ENCODE peak calls at places on chromosomes 6 and 20, in nine cellular contexts. I, D, C, J, T, G, Z, H and P are unnamed samples. For H3K9me3, the result is how much of the 10 kb centered on the place peaks cover.

GRCh38 chr20:34437330-34437986 is 74.4 kb downstream of the ITCH start:
- DNase-seq in J (no peak), T (no peak), D (no peak), Z (no peak), H (no peak), I (no peak), G (no peak), C (no peak), P (no peak)

GRCh38 chr6:92352130-92352529 is 1067.2 kb downstream of the EPHA7 start:
- DNase-seq in T (no peak), C (no peak), Z (no peak), H (no peak), D (no peak), I (no peak), J (no peak), G (no peak), P (no peak)

GRCh38 chr6:43263314-43264178 is 20.3 kb downstream of the TTBK1 start:
- DNase-seq in C (peak), H (peak), T (peak), J (peak), I (peak), G (peak), Z (peak), D (peak), P (peak)

GRCh38 chr6:11609324-11610071 is 71.9 kb downstream of the TMEM170B start:
- DNase-seq in H (peak), J (no peak), G (no peak), C (no peak), D (peak), I (no peak), T (no peak), Z (no peak), P (peak)

GRCh38 chr20:47055699-47056369 is 161.2 kb downstream of the EYA2 start:
- DNase-seq in G (no peak), H (no peak), D (no peak), I (peak), T (no peak), C (no peak), Z (peak), J (no peak), P (no peak)

GRCh38 chr20:47304287-47304686 is 52.2 kb downstream of the ZMYND8 start:
- DNase-seq in D (peak), Z (no peak), T (peak), C (no peak), H (no peak), G (no peak), I (peak), J (no peak), P (no peak)

GRCh38 chr6:27775796-27776184 is 136.4 kb downstream of the OR2B2 start:
- DNase-seq in C (no peak), T (no peak), I (peak), J (no peak), G (no peak), H (no peak), D (no peak), Z (no peak), P (no peak)

GRCh38 chr6:136077834-136078576 is 172.1 kb downstream of the MTFR2 start:
- DNase-seq in Z (no peak), C (no peak), G (no peak), H (peak), D (no peak), I (no peak), T (no peak), J (no peak), P (no peak)

GRCh38 chr6:24858154-24858801 is 59.6 kb upstream of the ARMH2 start:
- DNase-seq in H (no peak), T (no peak), C (no peak), Z (no peak), J (no peak), I (peak), G (no peak), D (no peak), P (no peak)

GRCh38 chr6:125102411-125102810 is 51.2 kb upstream of the TPD52L1 start:
- DNase-seq in H (no peak), T (no peak), D (no peak), Z (no peak), I (no peak), G (no peak), C (no peak), J (no peak), P (no peak)

GRCh38 chr6:67629268-67629667 is 1005.8 kb upstream of the ADGRB3 start:
- DNase-seq in C (no peak), T (no peak), I (no peak), Z (no peak), H (no peak), D (no peak), G (no peak), J (no peak), P (no peak)

GRCh38 chr6:142913511-142914047 is 31.4 kb downstream of the HIVEP2 start:
- DNase-seq in T (no peak), J (no peak), I (peak), G (no peak), Z (peak), H (no peak), C (no peak), D (no peak), P (peak)

GRCh38 chr20:49344975-49345374 is 67.1 kb upstream of the ZNFX1 start:
- DNase-seq in H (peak), D (peak), J (no peak), C (no peak), Z (peak), I (peak), T (no peak), G (no peak), P (no peak)

GRCh38 chr6:18371010-18371409 is 16.1 kb upstream of the RNF144B start:
- DNase-seq in G (no peak), J (no peak), C (no peak), I (no peak), D (no peak), Z (no peak), T (no peak), H (no peak), P (no peak)

GRCh38 chr20:63745424-63745805 is 5.8 kb downstream of the SLC2A4RG start:
- DNase-seq in H (no peak), G (no peak), T (no peak), Z (no peak), I (no peak), C (no peak), D (no peak), J (no peak), P (no peak)

GRCh38 chr6:151078655-151079054 is 161.1 kb upstream of the AKAP12 start:
- DNase-seq in H (no peak), G (no peak), J (no peak), D (no peak), I (no peak), Z (no peak), C (no peak), T (no peak), P (no peak)

GRCh38 chr6:148179786-148180185 is 162.9 kb upstream of the SASH1 start:
- DNase-seq in J (peak), I (no peak), G (no peak), T (no peak), Z (peak), D (peak), C (peak), H (no peak), P (no peak)

GRCh38 chr20:46715292-46715756 is 5.9 kb downstream of the SLC2A10 start:
- DNase-seq in G (no peak), D (peak), J (no peak), T (peak), I (peak), C (no peak), H (no peak), Z (peak), P (no peak)

GRCh38 chr6:22236626-22237414 is 60.0 kb downstream of the PRL start:
- DNase-seq in T (no peak), G (no peak), Z (no peak), C (no peak), J (no peak), H (no peak), D (peak), I (no peak), P (no peak)

GRCh38 chr20:61882716-61883615 is 182.7 kb downstream of the TAF4 start:
- DNase-seq in G (no peak), I (no peak), J (no peak), H (no peak), Z (no peak), D (no peak), C (no peak), T (no peak), P (peak)

GRCh38 chr20:18663932-18664331 is 76.1 kb downstream of the DTD1 start:
- DNase-seq in T (no peak), Z (no peak), D (no peak), C (no peak), G (no peak), I (no peak), J (no peak), H (no peak), P (no peak)

GRCh38 chr6:47004458-47004857 is 37.7 kb downstream of the ADGRF1 start:
- DNase-seq in C (no peak), D (no peak), Z (no peak), I (no peak), J (no peak), G (no peak), H (no peak), T (no peak), P (no peak)

GRCh38 chr6:26311385-26312095 is 53.5 kb upstream of the BTN3A2 start:
- DNase-seq in G (no peak), H (no peak), T (no peak), D (peak), I (peak), Z (peak), C (peak), J (peak), P (no peak)

GRCh38 chr6:79602859-79603258 is 28.3 kb upstream of the SH3BGRL2 start:
- DNase-seq in H (no peak), G (no peak), C (no peak), I (no peak), J (no peak), D (no peak), Z (no peak), T (no peak), P (no peak)

GRCh38 chr20:40633123-40633850 is 55.7 kb downstream of the MAFB start:
- DNase-seq in D (no peak), I (no peak), T (no peak), C (no peak), J (no peak), Z (no peak), G (no peak), H (no peak), P (no peak)

GRCh38 chr6:116779569-116780164 is 14.1 kb upstream of the FAM162B start:
- DNase-seq in J (peak), H (no peak), G (no peak), I (no peak), C (peak), Z (no peak), T (no peak), D (peak), P (no peak)

GRCh38 chr20:61966492-61967244 is 99.0 kb downstream of the TAF4 start:
- DNase-seq in I (no peak), J (no peak), Z (no peak), T (no peak), C (no peak), H (no peak), D (no peak), G (no peak), P (no peak)

GRCh38 chr20:20289331-20289730 is 78.6 kb upstream of the INSM1 start:
- DNase-seq in I (no peak), H (no peak), Z (no peak), J (no peak), C (no peak), G (no peak), T (no peak), D (no peak), P (no peak)

GRCh38 chr6:43740961-43741764 is 28.8 kb upstream of the VEGFA start:
- DNase-seq in Z (no peak), C (no peak), J (no peak), T (no peak), I (no peak), D (no peak), H (no peak), G (no peak), P (no peak)

GRCh38 chr20:51767867-51768758 is at the start of gene ATP9A:
- DNase-seq in H (peak), C (no peak), T (peak), J (no peak), Z (no peak), I (peak), G (no peak), D (no peak), P (peak)

GRCh38 chr20:62955519-62956386 is 3.2 kb downstream of the SLC17A9 start:
- DNase-seq in T (peak), C (no peak), D (no peak), I (peak), H (peak), J (no peak), G (no peak), Z (no peak), P (peak)

GRCh38 chr6:50995036-50995435 is 176.4 kb downstream of the TFAP2B start:
- DNase-seq in J (peak), C (no peak), Z (no peak), H (no peak), I (no peak), T (no peak), G (no peak), D (no peak), P (no peak)

GRCh38 chr20:51648571-51648947 is 106.0 kb upstream of the NFATC2 start:
- DNase-seq in D (no peak), H (no peak), G (no peak), J (no peak), T (no peak), C (no peak), Z (no peak), I (no peak), P (no peak)

GRCh38 chr6:122770835-122771601 is 8.5 kb upstream of the FABP7 start:
- DNase-seq in C (no peak), Z (no peak), H (no peak), G (no peak), D (no peak), T (no peak), I (no peak), J (no peak), P (no peak)

GRCh38 chr6:35724059-35724458 is 12.8 kb upstream of the ARMC12 start:
- DNase-seq in H (no peak), J (peak), T (no peak), C (no peak), G (no peak), I (no peak), D (no peak), Z (no peak), P (no peak)

GRCh38 chr6:35724471-35724870 is 12.4 kb upstream of the ARMC12 start:
- DNase-seq in Z (no peak), I (no peak), T (no peak), J (no peak), H (no peak), C (no peak), G (no peak), D (no peak), P (no peak)

GRCh38 chr6:35725081-35725708 is 11.6 kb upstream of the ARMC12 start:
- DNase-seq in H (no peak), G (no peak), I (no peak), C (no peak), D (no peak), Z (no peak), T (no peak), J (peak), P (no peak)

GRCh38 chr6:35727206-35727934 is 9.5 kb upstream of the ARMC12 start:
- DNase-seq in J (peak), G (no peak), H (peak), D (peak), Z (peak), T (peak), I (peak), C (no peak), P (peak)

DNA sequence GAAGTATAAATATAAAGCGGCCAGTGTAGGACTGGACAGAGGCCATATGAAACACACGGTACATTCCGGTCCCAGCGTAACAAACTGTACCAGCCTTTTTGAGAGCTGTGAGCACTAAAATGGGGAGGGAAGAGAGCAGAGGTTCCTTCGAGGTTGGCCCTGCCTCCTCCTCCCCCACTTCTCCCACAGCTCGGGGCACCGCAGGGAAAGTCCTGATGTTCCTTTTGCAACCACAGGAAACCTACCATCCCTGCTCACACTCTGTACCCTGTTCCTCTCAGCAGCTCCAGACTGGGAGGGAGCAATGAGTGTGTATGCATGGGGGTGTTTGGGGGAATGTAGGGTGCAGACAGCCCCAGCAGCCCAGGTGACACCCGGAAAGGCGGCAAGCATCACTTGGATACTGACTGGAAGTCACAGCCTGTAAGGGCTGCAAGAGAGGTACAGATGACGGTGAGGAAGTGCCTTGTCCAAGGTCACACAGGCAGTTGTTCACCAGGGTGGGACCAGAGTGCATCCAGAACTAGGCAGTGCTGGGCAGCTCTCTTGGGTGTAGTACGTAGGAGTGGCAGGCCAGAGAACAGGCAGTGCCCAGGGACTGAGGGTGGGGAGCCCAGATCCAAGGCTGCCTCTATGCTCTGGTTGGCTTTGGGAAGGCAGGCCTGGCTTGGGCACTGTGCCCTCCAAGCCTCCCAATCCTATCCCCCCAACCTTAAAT is 11.0 kb upstream of the ARMC12 start:
- DNase-seq in I (peak), J (no peak), D (peak), C (no peak), T (peak), G (no peak), H (peak), Z (peak), P (no peak)
- TF ChIP-seq POLR2A in I (peak), J (no peak), D (no peak), C (no peak), T (peak), G (peak), H (no peak), Z (peak), P (peak)

DNA sequence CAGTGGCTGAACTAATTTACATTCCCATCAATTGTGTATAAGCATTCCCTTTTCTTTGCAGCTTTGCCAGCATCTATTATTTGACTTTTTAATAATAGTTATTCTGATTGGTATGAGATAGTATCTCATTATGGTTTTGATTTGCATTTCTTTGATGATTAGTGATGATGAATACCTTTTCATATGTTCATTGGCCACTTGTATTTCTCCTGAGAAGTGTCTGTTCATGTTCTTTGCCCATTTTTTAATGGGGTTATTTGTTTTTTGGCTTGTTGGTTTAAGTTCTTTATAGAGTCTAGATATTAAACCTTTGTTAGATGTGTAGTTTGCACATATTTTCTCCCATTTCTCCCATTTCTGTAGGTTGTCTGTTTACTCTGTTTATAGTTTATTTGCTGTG is 16.6 kb downstream of the CENPW start:
- DNase-seq in H (no peak), D (no peak), C (no peak), T (no peak), Z (no peak), G (no peak), I (no peak), J (no peak), P (no peak)
- H3K4me3 ChIP-seq in H (no peak), D (no peak), C (no peak), T (no peak), Z (no peak), G (no peak), I (no peak), J (no peak), P (no peak)

GRCh38 chr20:56094228-56094627 is 88.9 kb upstream of the CBLN4 start:
- DNase-seq in T (no peak), G (no peak), H (no peak), C (no peak), J (no peak), Z (no peak), I (no peak), D (no peak), P (no peak)
- H3K9me3 ChIP-seq in T (under half), G (under half), H (under half), C (under half), J (under half), Z (under half), I (under half), D (under half), P (under half)

DNA sequence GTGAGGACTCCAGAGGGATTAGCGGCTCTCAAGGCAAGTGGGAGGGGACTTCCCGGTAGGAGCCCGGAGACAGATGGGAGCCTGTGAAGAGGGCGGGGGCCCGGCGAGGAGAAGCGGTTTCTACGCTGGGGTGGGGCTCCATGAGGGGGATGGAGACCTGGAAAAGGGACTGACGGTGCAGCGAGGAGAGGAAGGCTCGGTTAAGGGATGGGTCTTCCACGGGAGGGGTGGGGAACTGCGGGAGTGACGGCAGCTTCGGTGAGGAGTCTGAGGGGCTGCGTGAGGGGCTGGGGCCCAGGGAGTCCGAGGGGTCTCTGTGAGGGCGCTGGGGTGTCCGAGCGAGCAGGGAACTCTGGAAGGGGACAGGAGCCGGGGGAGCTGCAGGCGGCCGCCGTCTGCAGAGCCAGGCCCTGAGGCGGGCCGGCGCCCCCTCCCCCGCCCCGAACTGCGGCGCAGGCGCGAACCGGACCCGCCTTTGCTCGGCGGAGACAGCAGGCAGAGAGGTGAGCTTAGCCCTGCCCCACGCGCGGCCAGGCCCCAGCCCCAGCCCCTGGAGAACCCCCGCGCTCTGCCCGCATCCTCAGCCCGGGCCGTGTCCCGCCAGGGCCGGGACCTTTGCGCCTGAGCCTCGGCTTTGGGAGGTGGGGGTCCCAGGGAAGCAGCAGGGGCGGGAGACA is at the start of gene NRSN2:
- DNase-seq in T (peak), I (peak), J (peak), Z (no peak), D (peak), G (no peak), H (peak), C (no peak), P (peak)
- TF ChIP-seq POLR2A in T (no peak), I (no peak), J (no peak), Z (peak), D (peak), G (peak), H (no peak), C (no peak), P (no peak)